ENCODE peak calls at places on chromosomes 1 and 21, in seven cellular contexts. O, Q, X, C, M, A and G are unnamed samples.

GRCh38 chr1:196997428-196997827 is 20.1 kb downstream of the CFHR5 start:
- DNase-seq in O (peak), Q (no peak), X (no peak), C (no peak), M (no peak), A (peak), G (peak)

GRCh38 chr1:177591155-177591554 is 378.7 kb downstream of the SEC16B start:
- DNase-seq in O (no peak), Q (no peak), X (no peak), C (no peak), M (no peak), A (no peak), G (no peak)

GRCh38 chr1:20511518-20512428 is 3.8 kb upstream of the MUL1 start:
- DNase-seq in O (no peak), Q (no peak), X (no peak), C (no peak), M (no peak), A (no peak), G (peak)

GRCh38 chr1:234611153-234611798 is 1.3 kb upstream of the IRF2BP2 start:
- DNase-seq in O (peak), Q (no peak), X (peak), C (peak), M (peak), A (peak), G (peak)

GRCh38 chr1:47449702-47450552 is 12.1 kb downstream of the FOXD2 start:
- DNase-seq in O (no peak), Q (no peak), X (no peak), C (no peak), M (peak), A (no peak), G (peak)

GRCh38 chr1:242745079-242745478 is 220.6 kb upstream of the PLD5 start:
- DNase-seq in O (no peak), Q (no peak), X (no peak), C (no peak), M (no peak), A (no peak), G (no peak)

GRCh38 chr1:181482521-181483083 is 715 bp upstream of the CACNA1E start:
- DNase-seq in O (no peak), Q (no peak), X (no peak), C (peak), M (peak), A (no peak), G (peak)

GRCh38 chr21:34899302-34899701 is 149.8 kb downstream of the RUNX1 start:
- DNase-seq in O (no peak), Q (no peak), X (no peak), C (no peak), M (no peak), A (no peak), G (no peak)

GRCh38 chr1:234731371-234732085 is 121.5 kb upstream of the IRF2BP2 start:
- DNase-seq in O (peak), Q (no peak), X (no peak), C (no peak), M (no peak), A (peak), G (peak)

GRCh38 chr21:16815228-16815627 is 697.6 kb upstream of the CXADR start:
- DNase-seq in O (no peak), Q (no peak), X (no peak), C (no peak), M (no peak), A (no peak), G (no peak)

GRCh38 chr1:196372896-196373536 is 235.2 kb downstream of the KCNT2 start:
- DNase-seq in O (peak), Q (no peak), X (no peak), C (no peak), M (peak), A (peak), G (peak)

GRCh38 chr1:20717452-20718342 is at the start of gene KIF17:
- DNase-seq in O (peak), Q (peak), X (peak), C (peak), M (peak), A (no peak), G (peak)

GRCh38 chr1:59011663-59012062 is 227.8 kb upstream of the JUN start:
- DNase-seq in O (no peak), Q (no peak), X (no peak), C (no peak), M (no peak), A (no peak), G (no peak)

GRCh38 chr1:57987507-57987906 is 559.0 kb downstream of the OMA1 start:
- DNase-seq in O (no peak), Q (no peak), X (no peak), C (no peak), M (no peak), A (no peak), G (no peak)

GRCh38 chr1:109388208-109388711 is 9.5 kb downstream of the SORT1 start:
- DNase-seq in O (no peak), Q (no peak), X (no peak), C (no peak), M (no peak), A (no peak), G (peak)

GRCh38 chr1:65813956-65814355 is 21.3 kb downstream of the PDE4B start:
- DNase-seq in O (peak), Q (no peak), X (no peak), C (no peak), M (peak), A (no peak), G (peak)

GRCh38 chr21:31974454-31974985 is 101.7 kb downstream of the HUNK start:
- DNase-seq in O (no peak), Q (no peak), X (no peak), C (no peak), M (no peak), A (no peak), G (no peak)

GRCh38 chr1:91714867-91715381 is 171.0 kb downstream of the TGFBR3 start:
- DNase-seq in O (no peak), Q (no peak), X (no peak), C (no peak), M (no peak), A (no peak), G (no peak)

GRCh38 chr1:201591981-201592380 is 53.1 kb downstream of the NAV1 start:
- DNase-seq in O (no peak), Q (peak), X (peak), C (no peak), M (no peak), A (no peak), G (no peak)

GRCh38 chr1:107793896-107794440 is 171.0 kb downstream of the VAV3 start:
- DNase-seq in O (no peak), Q (no peak), X (no peak), C (no peak), M (no peak), A (no peak), G (no peak)

GRCh38 chr1:85975770-85976386 is 180.7 kb downstream of the COL24A1 start:
- DNase-seq in O (no peak), Q (no peak), X (peak), C (peak), M (no peak), A (no peak), G (no peak)

GRCh38 chr1:183349201-183349711 is 68.9 kb downstream of the NMNAT2 start:
- DNase-seq in O (peak), Q (no peak), X (peak), C (no peak), M (no peak), A (no peak), G (peak)

GRCh38 chr1:36966242-36966641 is 68.1 kb downstream of the GRIK3 start:
- DNase-seq in O (no peak), Q (no peak), X (no peak), C (no peak), M (no peak), A (peak), G (peak)

GRCh38 chr1:17233675-17234074 is 15.2 kb upstream of the PADI3 start:
- DNase-seq in O (peak), Q (no peak), X (no peak), C (peak), M (peak), A (peak), G (peak)

GRCh38 chr1:102466487-102466886 is 469.8 kb upstream of the OLFM3 start:
- DNase-seq in O (no peak), Q (no peak), X (no peak), C (no peak), M (no peak), A (no peak), G (no peak)

GRCh38 chr1:159008744-159009188 is 941 bp upstream of the IFI16 start:
- DNase-seq in O (peak), Q (no peak), X (no peak), C (no peak), M (no peak), A (peak), G (no peak)

GRCh38 chr1:8554956-8555534 is 237.1 kb downstream of the SLC45A1 start:
- DNase-seq in O (peak), Q (no peak), X (no peak), C (no peak), M (no peak), A (peak), G (peak)

GRCh38 chr21:42532466-42533181 is 19.0 kb downstream of the SLC37A1 start:
- DNase-seq in O (peak), Q (peak), X (no peak), C (no peak), M (no peak), A (no peak), G (no peak)

GRCh38 chr1:33424205-33424604 is 6.7 kb downstream of the PHC2 start:
- DNase-seq in O (peak), Q (no peak), X (no peak), C (no peak), M (no peak), A (no peak), G (no peak)

GRCh38 chr1:208834346-208835081 is 590.3 kb upstream of the PLXNA2 start:
- DNase-seq in O (peak), Q (no peak), X (peak), C (no peak), M (no peak), A (no peak), G (peak)

GRCh38 chr21:32182449-32182848 is 96.4 kb downstream of the MIS18A start:
- DNase-seq in O (no peak), Q (no peak), X (no peak), C (no peak), M (no peak), A (no peak), G (no peak)

GRCh38 chr1:43274125-43274803 is 4.5 kb downstream of the TMEM125 start:
- DNase-seq in O (peak), Q (peak), X (no peak), C (peak), M (no peak), A (peak), G (peak)

GRCh38 chr1:54575161-54575560 is 27.1 kb downstream of the ACOT11 start:
- DNase-seq in O (no peak), Q (no peak), X (no peak), C (no peak), M (no peak), A (no peak), G (no peak)

GRCh38 chr1:234893725-234894630 is 234.7 kb downstream of the TOMM20 start:
- DNase-seq in O (peak), Q (no peak), X (peak), C (peak), M (no peak), A (no peak), G (peak)